ENCODE peak calls at places on chromosomes 6 and 20, in five cellular contexts. O is activated T-cell treated with anti-CD3 and anti-CD28 coated beads for 1 hour; M is tibial artery; W is AG09319; H is stimulated activated CD8-positive, alpha-beta memory T cell treated with anti-CD3 and anti-CD28 coated beads, Interleukin-7, amount 100 ng/mL, for 1 hour. G is an unnamed sample.
A peak's percentile ranks its signal among the peaks of the same experiment; 100 is the strongest.

GRCh38 chr6:16681260-16681873 is 79.9 kb downstream of the ATXN1 start:
- DNase-seq in O (no peak), M (no peak), W (peak; percentile 59), H (no peak), G (no peak)

GRCh38 chr6:3398165-3398562 is 58.7 kb downstream of the SLC22A23 start:
- DNase-seq in O (no peak), M (no peak), W (no peak), H (no peak), G (no peak)

GRCh38 chr6:37024665-37025337 is 19.3 kb downstream of the FGD2 start:
- DNase-seq in O (no peak), M (no peak), W (peak; percentile 34), H (no peak), G (peak; percentile 85)

GRCh38 chr20:19531446-19531845 is 226.6 kb upstream of the RIN2 start:
- DNase-seq in O (no peak), M (no peak), W (no peak), H (no peak), G (no peak)

GRCh38 chr6:144581807-144582537 is 296.8 kb downstream of the UTRN start:
- DNase-seq in O (no peak), M (no peak), W (no peak), H (no peak), G (no peak)

GRCh38 chr20:56985286-56985685 is 281.2 kb downstream of the BMP7 start:
- DNase-seq in O (no peak), M (no peak), W (no peak), H (no peak), G (no peak)

GRCh38 chr6:35594503-35595186 is 81.9 kb upstream of the TULP1 start:
- DNase-seq in O (no peak), M (no peak), W (no peak), H (no peak), G (no peak)

GRCh38 chr6:144104898-144105487 is 9.6 kb upstream of the SF3B5 start:
- DNase-seq in O (no peak), M (no peak), W (peak; percentile 46), H (no peak), G (no peak)

GRCh38 chr6:55643868-55644267 is 64.9 kb upstream of the HMGCLL1 start:
- DNase-seq in O (no peak), M (no peak), W (no peak), H (no peak), G (no peak)

GRCh38 chr6:3585320-3585935 is 128.6 kb upstream of the SLC22A23 start:
- DNase-seq in O (no peak), M (no peak), W (peak; percentile 73), H (no peak), G (no peak)

GRCh38 chr6:17472653-17473183 is 79.3 kb downstream of the CAP2 start:
- DNase-seq in O (no peak), M (no peak), W (no peak), H (no peak), G (no peak)

GRCh38 chr20:5719861-5720401 is 30.3 kb upstream of the SHLD1 start:
- DNase-seq in O (no peak), M (no peak), W (no peak), H (no peak), G (no peak)

GRCh38 chr6:9520417-9521151 is 894.3 kb downstream of the TFAP2A start:
- DNase-seq in O (no peak), M (no peak), W (no peak), H (no peak), G (no peak)

GRCh38 chr20:23018941-23019340 is 16.2 kb upstream of the SSTR4 start:
- DNase-seq in O (no peak), M (no peak), W (no peak), H (no peak), G (no peak)

GRCh38 chr20:35994994-35995453 is 26.6 kb downstream of the CNBD2 start:
- DNase-seq in O (peak; percentile 84), M (peak; percentile 83), W (peak; percentile 53), H (peak; percentile 74), G (peak; percentile 72)